ENCODE peak calls at places on chromosomes 12 and 14, in five cellular contexts. One of them, this sample, is unnamed.

GRCh38 chr14:85399196-85399595 is 130.7 kb upstream of the FLRT2 start:
- DNase-seq in cardiac muscle cell: peak
- DNase-seq in activated naive CD4-positive, alpha-beta T cell treated with anti-CD3 and anti-CD28 coated beads, Interleukin-2, amount 50 U/mL, for 16 hours: no peak
- DNase-seq in activated CD4-positive, alpha-beta T cell treated with anti-CD3 and anti-CD28 coated beads for 1 hour: no peak
- DNase-seq in stimulated activated CD8-positive, alpha-beta memory T cell treated with anti-CD3 and anti-CD28 coated beads, Interleukin-15, amount 100 ng/mL, for 24 hours: no peak
- DNase-seq in this sample: no peak

GRCh38 chr14:54627718-54628345 is 60.9 kb downstream of the SAMD4A start:
- DNase-seq in cardiac muscle cell: peak
- DNase-seq in activated naive CD4-positive, alpha-beta T cell treated with anti-CD3 and anti-CD28 coated beads, Interleukin-2, amount 50 U/mL, for 16 hours: peak
- DNase-seq in activated CD4-positive, alpha-beta T cell treated with anti-CD3 and anti-CD28 coated beads for 1 hour: no peak
- DNase-seq in stimulated activated CD8-positive, alpha-beta memory T cell treated with anti-CD3 and anti-CD28 coated beads, Interleukin-15, amount 100 ng/mL, for 24 hours: no peak
- DNase-seq in this sample: peak

GRCh38 chr12:6962285-6963015 is 8.0 kb downstream of the PHB2 start:
- DNase-seq in cardiac muscle cell: no peak
- DNase-seq in activated naive CD4-positive, alpha-beta T cell treated with anti-CD3 and anti-CD28 coated beads, Interleukin-2, amount 50 U/mL, for 16 hours: no peak
- DNase-seq in activated CD4-positive, alpha-beta T cell treated with anti-CD3 and anti-CD28 coated beads for 1 hour: no peak
- DNase-seq in stimulated activated CD8-positive, alpha-beta memory T cell treated with anti-CD3 and anti-CD28 coated beads, Interleukin-15, amount 100 ng/mL, for 24 hours: no peak
- DNase-seq in this sample: peak

GRCh38 chr12:69061574-69061973 is 128.6 kb upstream of the CPM start:
- DNase-seq in cardiac muscle cell: no peak
- DNase-seq in activated naive CD4-positive, alpha-beta T cell treated with anti-CD3 and anti-CD28 coated beads, Interleukin-2, amount 50 U/mL, for 16 hours: no peak
- DNase-seq in activated CD4-positive, alpha-beta T cell treated with anti-CD3 and anti-CD28 coated beads for 1 hour: no peak
- DNase-seq in stimulated activated CD8-positive, alpha-beta memory T cell treated with anti-CD3 and anti-CD28 coated beads, Interleukin-15, amount 100 ng/mL, for 24 hours: no peak
- DNase-seq in this sample: no peak

GRCh38 chr12:57893460-57894353 is 47.2 kb upstream of the CTDSP2 start:
- DNase-seq in cardiac muscle cell: peak
- DNase-seq in activated naive CD4-positive, alpha-beta T cell treated with anti-CD3 and anti-CD28 coated beads, Interleukin-2, amount 50 U/mL, for 16 hours: no peak
- DNase-seq in activated CD4-positive, alpha-beta T cell treated with anti-CD3 and anti-CD28 coated beads for 1 hour: no peak
- DNase-seq in stimulated activated CD8-positive, alpha-beta memory T cell treated with anti-CD3 and anti-CD28 coated beads, Interleukin-15, amount 100 ng/mL, for 24 hours: no peak
- DNase-seq in this sample: no peak

GRCh38 chr12:93526786-93527428 is 45.6 kb upstream of the SOCS2 start:
- DNase-seq in cardiac muscle cell: peak
- DNase-seq in activated naive CD4-positive, alpha-beta T cell treated with anti-CD3 and anti-CD28 coated beads, Interleukin-2, amount 50 U/mL, for 16 hours: no peak
- DNase-seq in activated CD4-positive, alpha-beta T cell treated with anti-CD3 and anti-CD28 coated beads for 1 hour: no peak
- DNase-seq in stimulated activated CD8-positive, alpha-beta memory T cell treated with anti-CD3 and anti-CD28 coated beads, Interleukin-15, amount 100 ng/mL, for 24 hours: no peak
- DNase-seq in this sample: no peak

GRCh38 chr12:93702707-93703305 is 25.6 kb downstream of the CRADD start:
- DNase-seq in cardiac muscle cell: no peak
- DNase-seq in activated naive CD4-positive, alpha-beta T cell treated with anti-CD3 and anti-CD28 coated beads, Interleukin-2, amount 50 U/mL, for 16 hours: no peak
- DNase-seq in activated CD4-positive, alpha-beta T cell treated with anti-CD3 and anti-CD28 coated beads for 1 hour: no peak
- DNase-seq in stimulated activated CD8-positive, alpha-beta memory T cell treated with anti-CD3 and anti-CD28 coated beads, Interleukin-15, amount 100 ng/mL, for 24 hours: no peak
- DNase-seq in this sample: no peak

GRCh38 chr12:70365398-70365647 is 767 bp upstream of the KCNMB4 start:
- DNase-seq in cardiac muscle cell: no peak
- DNase-seq in activated naive CD4-positive, alpha-beta T cell treated with anti-CD3 and anti-CD28 coated beads, Interleukin-2, amount 50 U/mL, for 16 hours: no peak
- DNase-seq in activated CD4-positive, alpha-beta T cell treated with anti-CD3 and anti-CD28 coated beads for 1 hour: no peak
- DNase-seq in stimulated activated CD8-positive, alpha-beta memory T cell treated with anti-CD3 and anti-CD28 coated beads, Interleukin-15, amount 100 ng/mL, for 24 hours: no peak
- DNase-seq in this sample: no peak

GRCh38 chr14:102020058-102020971 is 55.9 kb downstream of the DYNC1H1 start:
- DNase-seq in cardiac muscle cell: peak
- DNase-seq in activated naive CD4-positive, alpha-beta T cell treated with anti-CD3 and anti-CD28 coated beads, Interleukin-2, amount 50 U/mL, for 16 hours: peak
- DNase-seq in activated CD4-positive, alpha-beta T cell treated with anti-CD3 and anti-CD28 coated beads for 1 hour: peak
- DNase-seq in stimulated activated CD8-positive, alpha-beta memory T cell treated with anti-CD3 and anti-CD28 coated beads, Interleukin-15, amount 100 ng/mL, for 24 hours: no peak
- DNase-seq in this sample: no peak

GRCh38 chr14:103869406-103870143 is 22.2 kb upstream of the PPP1R13B start:
- DNase-seq in cardiac muscle cell: no peak
- DNase-seq in activated naive CD4-positive, alpha-beta T cell treated with anti-CD3 and anti-CD28 coated beads, Interleukin-2, amount 50 U/mL, for 16 hours: no peak
- DNase-seq in activated CD4-positive, alpha-beta T cell treated with anti-CD3 and anti-CD28 coated beads for 1 hour: no peak
- DNase-seq in stimulated activated CD8-positive, alpha-beta memory T cell treated with anti-CD3 and anti-CD28 coated beads, Interleukin-15, amount 100 ng/mL, for 24 hours: no peak
- DNase-seq in this sample: no peak